ENCODE peak calls at places on chromosomes 7 and 10, in four cellular contexts. E is K562, R is HepG2, B is GM12878. S is an unnamed sample.

GRCh38 chr7:157121184-157121715 is 17.5 kb upstream of the UBE3C start:
- DNase-seq in B (no peak), E (no peak), R (no peak), S (no peak)

GRCh38 chr7:130996205-130996840 is 262.3 kb upstream of the KLF14 start:
- DNase-seq in R (peak), E (no peak), B (no peak), S (no peak)

GRCh38 chr10:121668336-121669009 is 70.2 kb upstream of the FGFR2 start:
- DNase-seq in B (no peak), E (no peak), R (no peak), S (peak)

GRCh38 chr7:4849390-4849789 is 12.4 kb downstream of the PAPOLB start:
- DNase-seq in E (peak), B (no peak), R (peak), S (no peak)

GRCh38 chr10:46547331-46547880 is 9.1 kb downstream of the GPRIN2 start:
- DNase-seq in R (no peak), E (no peak), B (no peak), S (peak)

GRCh38 chr7:158276414-158277218 is 311.0 kb downstream of the PTPRN2 start:
- DNase-seq in E (no peak), B (no peak), R (no peak), S (no peak)

GRCh38 chr10:18689498-18689897 is 30.3 kb downstream of the ARL5B start:
- DNase-seq in E (no peak), R (peak), B (no peak), S (no peak)

GRCh38 chr7:731440-732085 is 4.5 kb upstream of the PRKAR1B start:
- DNase-seq in B (no peak), E (no peak), R (no peak), S (no peak)

GRCh38 chr7:2521341-2521745 is 1.8 kb downstream of the LFNG start:
- DNase-seq in R (no peak), E (no peak), B (no peak), S (no peak)

GRCh38 chr7:30642789-30643188 is 39.5 kb downstream of the CRHR2 start:
- DNase-seq in R (no peak), E (no peak), B (no peak), S (no peak)

GRCh38 chr10:873020-873419 is 58.5 kb downstream of the LARP4B start:
- DNase-seq in B (no peak), R (no peak), E (no peak), S (no peak)

GRCh38 chr7:158283016-158283974 is 304.3 kb downstream of the PTPRN2 start:
- DNase-seq in R (no peak), B (no peak), E (no peak), S (no peak)

GRCh38 chr7:31811650-31812461 is 124.8 kb downstream of the PPP1R17 start:
- DNase-seq in R (no peak), B (peak), E (no peak), S (no peak)

GRCh38 chr7:5831196-5831595 is 49.4 kb upstream of the OCM start:
- DNase-seq in B (no peak), R (no peak), E (no peak), S (no peak)

GRCh38 chr7:88083883-88084282 is 136.0 kb downstream of the SRI start:
- DNase-seq in B (no peak), R (no peak), E (no peak), S (no peak)

GRCh38 chr7:30727061-30727945 is 24.6 kb upstream of the INMT start:
- DNase-seq in B (no peak), E (no peak), R (no peak), S (no peak)

GRCh38 chr7:90552521-90552920 is 43.6 kb upstream of the CDK14 start:
- DNase-seq in B (no peak), E (no peak), R (no peak), S (no peak)

GRCh38 chr7:120332433-120332832 is 59.5 kb downstream of the KCND2 start:
- DNase-seq in B (no peak), E (no peak), R (no peak), S (no peak)

GRCh38 chr10:62638062-62638477 is 166.4 kb upstream of the ADO start:
- DNase-seq in E (no peak), R (no peak), B (peak), S (no peak)

GRCh38 chr10:23150610-23151009 is 41.5 kb upstream of the PTF1A start:
- DNase-seq in E (no peak), B (no peak), R (no peak), S (no peak)

GRCh38 chr10:43160067-43160918 is 22.0 kb downstream of the CSGALNACT2 start:
- DNase-seq in R (no peak), E (no peak), B (no peak), S (no peak)

GRCh38 chr7:117269895-117270294 is 53.0 kb downstream of the WNT2 start:
- DNase-seq in E (no peak), R (no peak), B (no peak), S (no peak)

GRCh38 chr10:119483001-119483400 is 59.5 kb downstream of the RGS10 start:
- DNase-seq in R (no peak), B (no peak), E (no peak), S (no peak)

GRCh38 chr10:104049497-104050250 is 36.0 kb downstream of the COL17A1 start:
- DNase-seq in E (no peak), R (no peak), B (no peak), S (no peak)

GRCh38 chr7:25028370-25028971 is 48.5 kb upstream of the OSBPL3 start:
- DNase-seq in E (no peak), B (no peak), R (peak), S (no peak)

GRCh38 chr10:98474628-98475027 is 27.9 kb upstream of the HPS1 start:
- DNase-seq in E (no peak), B (no peak), R (no peak), S (no peak)

GRCh38 chr10:113297226-113297625 is 255.6 kb upstream of the HABP2 start:
- DNase-seq in R (no peak), B (no peak), E (no peak), S (no peak)

DNA sequence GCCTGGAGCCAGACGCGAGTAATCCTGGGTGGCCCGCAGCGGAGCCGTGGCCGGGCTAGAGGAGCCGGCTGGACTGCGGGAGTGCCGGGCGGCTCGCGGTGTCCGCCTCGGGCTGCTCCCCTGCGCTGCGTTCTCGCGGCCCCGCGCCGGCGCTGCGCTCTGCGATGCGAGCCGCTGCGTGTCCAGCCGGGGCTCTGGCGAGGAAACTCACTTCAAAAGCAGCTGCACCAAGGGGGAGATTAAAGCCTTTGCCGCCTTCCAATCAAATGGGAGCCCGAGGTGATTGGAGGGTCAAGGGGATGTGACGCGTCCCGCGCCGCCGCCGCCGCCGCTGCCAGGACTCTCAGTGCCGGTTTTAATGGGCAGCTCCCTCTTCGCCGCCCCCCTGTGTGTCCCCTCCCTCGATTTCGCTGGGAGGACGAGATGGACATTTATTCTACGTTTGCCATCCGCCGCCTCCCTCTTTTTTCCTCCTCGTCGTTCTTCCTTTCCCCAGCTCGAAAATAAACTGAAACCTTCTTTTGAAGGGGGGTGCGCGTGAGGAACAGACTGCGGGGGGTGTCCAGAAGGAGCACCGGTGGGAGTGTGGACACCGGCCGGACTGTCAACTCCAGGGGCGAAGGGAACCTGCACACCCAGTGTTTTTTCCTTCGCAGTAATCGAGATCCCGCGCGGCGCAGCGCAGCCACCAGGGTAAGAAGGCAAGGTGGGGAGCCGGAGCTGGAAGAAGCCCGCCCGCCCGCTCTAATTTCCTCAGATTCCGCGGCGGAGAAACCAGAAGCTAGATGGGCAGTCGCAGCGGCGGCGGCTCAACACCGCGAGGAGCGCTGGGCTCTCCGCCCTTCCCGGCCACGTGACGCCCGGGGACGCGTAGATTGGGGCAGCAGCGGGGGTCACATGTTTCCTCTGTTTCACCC is at the start of gene ZNF503:
- DNase-seq in E (peak), R (peak), B (peak), S (peak)
- TF ChIP-seq RAD21 in E (no peak), R (peak), B (no peak), S (no peak)

DNA sequence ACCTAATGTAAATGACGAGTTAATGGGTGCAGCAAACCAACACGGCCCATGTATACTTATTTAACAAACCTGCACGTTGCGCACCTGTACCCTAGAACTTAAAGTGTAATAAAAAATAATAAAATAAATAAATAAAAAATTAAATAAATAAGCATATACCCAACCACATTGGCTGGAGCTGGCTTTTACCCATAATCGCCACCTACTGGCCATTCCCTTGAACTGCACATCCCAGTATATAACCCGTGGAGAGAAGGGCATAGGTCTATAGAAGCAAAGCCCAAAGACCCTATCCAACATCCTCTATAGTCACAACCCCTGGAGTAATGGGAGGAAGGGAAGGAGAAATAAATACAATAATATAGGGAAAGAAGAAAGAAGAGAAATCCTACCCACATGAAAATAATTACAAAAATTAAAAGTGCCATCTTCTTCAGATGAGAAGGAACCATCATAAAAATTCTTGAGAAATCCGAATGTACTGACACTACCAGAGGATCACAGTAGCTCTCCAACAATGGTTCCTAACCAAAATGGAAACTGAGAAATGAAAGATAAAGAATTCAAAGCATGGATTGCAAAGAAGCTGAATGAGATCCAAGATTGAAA is 65.6 kb downstream of the TWIST1 start:
- DNase-seq in B (no peak), E (peak), R (peak), S (no peak)
- TF ChIP-seq HDAC6 in B (no peak), E (no peak), R (no peak), S (no peak)

GRCh38 chr10:89120931-89121907 is 85.9 kb downstream of the CH25H start:
- DNase-seq in B (no peak), R (no peak), E (no peak), S (no peak)
- TF ChIP-seq SRF in B (no peak), R (no peak), E (no peak), S (no peak)

DNA sequence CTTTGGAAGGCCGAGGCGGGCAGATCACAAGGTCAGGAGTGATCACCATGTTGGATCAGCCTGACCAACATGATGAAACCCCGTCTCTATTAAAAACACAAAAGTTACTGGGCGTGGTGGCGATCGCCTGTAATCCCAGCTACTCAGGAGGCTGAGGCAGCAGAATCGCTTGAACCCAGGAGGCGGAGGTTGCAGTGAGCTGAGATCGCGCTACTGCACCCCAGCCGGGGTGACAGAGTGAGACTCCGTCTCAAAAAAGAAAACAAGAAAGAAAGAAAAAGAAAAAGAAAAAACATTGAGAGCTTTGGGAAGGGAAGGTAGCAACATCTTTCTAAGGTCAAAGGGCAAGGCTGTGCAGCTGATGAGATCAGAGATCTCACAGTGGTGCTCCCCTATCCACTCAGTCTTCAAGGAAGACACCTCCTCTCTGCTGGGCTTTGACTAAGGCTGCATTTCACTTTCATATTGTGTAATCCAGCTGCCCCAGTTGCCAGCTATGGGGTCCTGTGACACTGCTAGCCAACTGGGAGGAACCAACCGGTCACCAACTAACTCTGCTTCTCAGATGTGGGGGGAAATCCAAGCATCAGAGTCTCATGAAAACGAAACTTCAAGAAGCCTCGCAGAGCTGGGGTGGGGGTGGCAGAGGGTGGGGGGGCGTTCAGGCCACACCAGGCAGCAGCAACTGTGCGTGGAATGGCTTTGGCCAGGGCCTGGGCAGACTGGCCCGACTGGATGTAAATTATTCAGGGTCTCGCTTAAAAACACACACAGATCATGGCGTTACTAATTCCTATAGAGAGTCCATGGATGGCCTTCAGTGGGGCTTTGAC is 1.5 kb downstream of the IL15RA start:
- DNase-seq in B (peak), E (no peak), R (no peak), S (no peak)
- TF ChIP-seq RAD21 in B (peak), E (no peak), R (no peak), S (no peak)

GRCh38 chr10:90087197-90088007 is 386.0 kb downstream of the KIF20B start:
- DNase-seq in R (no peak), B (peak), E (no peak), S (no peak)
- TF ChIP-seq HDAC6 in R (no peak), B (no peak), E (no peak), S (no peak)

DNA sequence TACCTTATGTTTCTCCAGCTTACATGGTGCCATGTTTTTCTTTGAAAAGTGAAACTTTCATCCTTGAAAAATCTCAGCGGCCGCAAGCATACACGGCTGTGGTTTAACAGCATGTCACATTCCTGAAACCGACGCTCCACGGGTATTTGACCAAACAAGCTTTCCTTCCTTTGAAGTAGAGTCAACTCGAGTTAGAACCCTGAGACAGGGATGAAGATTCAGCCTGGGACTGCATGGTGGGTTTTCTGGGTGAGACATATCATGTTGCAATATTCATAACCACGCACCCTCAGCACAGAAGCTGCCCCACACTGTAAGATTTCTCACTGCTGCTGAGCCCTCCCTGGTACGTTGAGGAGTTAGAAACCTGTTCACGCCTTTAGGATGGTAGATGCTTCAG is 8.1 kb downstream of the CYP26A1 start:
- DNase-seq in E (no peak), B (no peak), R (peak), S (no peak)
- TF ChIP-seq SRF in E (no peak), B (no peak), R (no peak), S (no peak)

DNA sequence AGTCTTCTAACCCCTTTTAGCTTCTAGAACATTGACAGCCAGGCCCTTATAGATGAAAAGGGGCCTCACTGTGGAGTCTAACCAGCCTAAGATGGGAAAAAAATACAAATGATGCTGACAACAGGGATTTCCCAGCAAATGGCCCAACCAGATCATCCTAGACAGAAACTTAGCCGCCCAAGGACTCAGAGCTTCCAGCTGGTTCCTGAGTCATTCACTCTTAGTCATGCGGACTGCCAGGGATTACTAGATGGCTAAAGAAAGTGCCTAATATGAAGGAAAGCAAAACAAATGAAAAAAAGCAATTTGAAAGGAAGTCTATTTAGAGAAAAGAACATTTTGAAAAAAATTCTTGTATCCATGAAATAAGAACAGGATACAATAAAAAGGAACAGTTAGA is 23.7 kb downstream of the TSPAN14 start:
- DNase-seq in R (no peak), B (no peak), E (no peak), S (no peak)
- TF ChIP-seq RAD21 in R (no peak), B (no peak), E (no peak), S (no peak)

DNA sequence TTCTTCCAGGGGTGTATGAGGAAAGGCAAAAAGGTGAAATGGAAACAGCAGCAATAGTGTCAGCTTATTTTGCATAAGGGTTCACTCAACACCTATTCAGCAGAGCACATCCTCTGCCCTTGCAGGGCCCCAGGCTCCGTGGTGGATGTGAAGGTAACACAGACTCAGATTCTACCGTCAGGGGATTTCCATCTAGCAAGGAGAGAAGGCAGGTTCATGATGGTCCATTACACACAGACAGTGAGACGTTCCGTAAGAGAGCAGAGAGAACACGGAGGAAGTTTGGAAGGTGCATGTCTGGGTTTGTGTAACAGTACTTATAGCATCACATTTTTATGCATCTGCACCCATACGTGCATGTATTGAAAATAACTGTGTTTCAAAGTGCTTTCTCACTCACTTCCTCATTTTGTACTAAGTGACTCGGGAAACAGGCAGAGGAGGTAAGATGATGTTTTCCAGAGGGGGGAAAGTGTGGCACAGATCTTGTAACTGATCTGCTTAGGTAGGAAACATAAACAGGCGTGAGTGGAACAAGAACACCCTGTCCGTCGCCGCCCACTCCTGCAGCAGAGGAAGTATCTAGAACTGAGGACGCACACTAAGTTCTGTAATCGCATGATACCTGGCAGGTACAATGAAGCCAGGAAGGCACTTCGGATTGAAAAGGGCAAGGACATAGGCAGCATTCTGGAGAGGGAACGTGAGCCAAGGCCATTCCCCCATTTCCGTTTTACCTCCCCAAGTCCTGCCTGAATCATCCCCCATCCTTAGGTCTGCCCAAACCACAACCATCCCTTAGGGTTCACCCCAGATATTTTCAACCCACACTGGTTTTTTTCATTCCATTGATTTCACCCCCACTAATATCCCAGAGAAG is 1.0 kb upstream of the ENO4 start:
- DNase-seq in E (no peak), B (peak), R (no peak), S (no peak)
- TF ChIP-seq HDAC6 in E (no peak), B (no peak), R (no peak), S (no peak)

DNA sequence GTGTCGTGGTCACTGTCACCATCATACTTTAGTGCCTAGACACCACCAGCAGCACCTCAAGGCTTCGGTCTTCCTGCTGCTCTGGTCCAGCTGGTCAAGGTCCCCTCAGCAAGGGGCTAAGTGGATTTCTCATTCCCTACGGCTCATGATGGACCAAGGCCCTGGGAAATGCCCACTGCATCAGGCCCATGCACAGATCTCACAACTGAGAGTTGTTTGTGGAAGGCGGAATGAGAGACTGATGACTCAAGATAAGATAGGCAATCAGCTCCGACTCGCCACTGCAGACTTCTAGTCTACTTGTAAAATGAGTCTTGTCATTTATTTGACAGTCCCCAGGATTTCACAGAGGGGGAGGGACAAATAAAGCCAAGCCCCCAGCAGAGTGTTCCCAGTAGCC is 108.4 kb upstream of the TBX20 start:
- DNase-seq in B (no peak), E (no peak), R (no peak), S (no peak)
- TF ChIP-seq SRF in B (no peak), E (no peak), R (no peak), S (no peak)

S was measured in H1.